ENCODE peak calls at places on chromosomes 13 and 19, in five cellular contexts. D is fibroblast of the conjunctiva, U is brain pericyte, V is NCI-H2081, R is endothelial cell. F is an unnamed sample.

GRCh38 chr13:44030615-44031014 is 150.9 kb downstream of the LACC1 start:
- DNase-seq in D (no peak), U (no peak), V (no peak), R (no peak), F (no peak)

GRCh38 chr19:41740415-41741243 is 14.7 kb upstream of the CEACAM6 start:
- DNase-seq in D (no peak), U (no peak), V (no peak), R (no peak), F (no peak)

GRCh38 chr19:6534451-6535093 is 3.7 kb downstream of the TNFSF9 start:
- DNase-seq in D (no peak), U (no peak), V (no peak), R (no peak), F (no peak)

GRCh38 chr19:6478815-6479214 is 2.8 kb downstream of the DENND1C start:
- DNase-seq in D (no peak), U (no peak), V (no peak), R (no peak), F (no peak)

GRCh38 chr19:15198006-15198356 is 2.8 kb downstream of the NOTCH3 start:
- DNase-seq in D (no peak), U (no peak), V (no peak), R (no peak), F (no peak)

GRCh38 chr13:100658363-100658762 is 16.2 kb downstream of the TMTC4 start:
- DNase-seq in D (no peak), U (no peak), V (no peak), R (no peak), F (no peak)

GRCh38 chr19:34228347-34228746 is 26.0 kb upstream of the GARRE1 start:
- DNase-seq in D (no peak), U (no peak), V (no peak), R (no peak), F (no peak)

GRCh38 chr13:23599083-23599925 is 29.1 kb downstream of the TNFRSF19 start:
- DNase-seq in D (no peak), U (no peak), V (no peak), R (no peak), F (no peak)

GRCh38 chr19:17784201-17785008 is 10.5 kb upstream of the B3GNT3 start:
- DNase-seq in D (peak), U (no peak), V (peak), R (peak), F (peak)

GRCh38 chr13:91922969-91923592 is 524.7 kb downstream of the GPC5 start:
- DNase-seq in D (no peak), U (no peak), V (no peak), R (no peak), F (no peak)

GRCh38 chr13:79776538-79776937 is 295.6 kb downstream of the NDFIP2 start:
- DNase-seq in D (peak), U (no peak), V (no peak), R (no peak), F (no peak)

GRCh38 chr13:110760611-110761010 is 47.1 kb downstream of the ING1 start:
- DNase-seq in D (no peak), U (no peak), V (no peak), R (no peak), F (no peak)

GRCh38 chr13:29428310-29428991 is 167.0 kb downstream of the SLC7A1 start:
- DNase-seq in D (no peak), U (no peak), V (no peak), R (peak), F (no peak)

GRCh38 chr13:98216135-98216565 is 39.1 kb upstream of the RNF113B start:
- DNase-seq in D (no peak), U (peak), V (no peak), R (no peak), F (no peak)